ENCODE peak calls at places on chromosomes 2 and 18, in seven cellular contexts. X is naive thymus-derived CD8-positive, alpha-beta T cell; Q is fibroblast of the conjunctiva; I is activated effector memory CD4-positive, alpha-beta T cell treated with anti-CD3 and anti-CD28 coated beads, Interleukin-2, amount 50 U/mL, for 16 hours; R is left ventricle myocardium superior; U is T-helper 2 cell; A is AG20443. M is an unnamed sample.

GRCh38 chr2:60959501-60959900 is 58.0 kb upstream of the PEX13 start:
- DNase-seq in U (no peak), I (no peak), Q (no peak), X (no peak), A (no peak), R (no peak), M (no peak)

GRCh38 chr2:105861198-105861597 is 116.5 kb downstream of the NCK2 start:
- DNase-seq in U (no peak), R (no peak), Q (no peak), A (no peak), X (no peak), I (no peak), M (no peak)

GRCh38 chr2:158878003-158878402 is 82.9 kb downstream of the DAPL1 start:
- DNase-seq in Q (no peak), A (no peak), X (no peak), U (no peak), I (no peak), R (no peak), M (no peak)

GRCh38 chr2:199431748-199432213 is 26.0 kb downstream of the SATB2 start:
- DNase-seq in X (no peak), U (no peak), Q (no peak), R (no peak), A (no peak), I (no peak), M (no peak)

GRCh38 chr18:29087616-29088246 is 910.8 kb upstream of the CDH2 start:
- DNase-seq in I (no peak), U (no peak), X (no peak), A (no peak), Q (no peak), R (no peak), M (no peak)

GRCh38 chr2:72399879-72400278 is 252.2 kb upstream of the CYP26B1 start:
- DNase-seq in R (no peak), A (no peak), X (no peak), I (no peak), Q (no peak), U (no peak), M (no peak)

GRCh38 chr2:101545940-101546339 is 71.0 kb upstream of the RFX8 start:
- DNase-seq in A (no peak), X (no peak), I (no peak), U (no peak), R (no peak), Q (no peak), M (no peak)

GRCh38 chr18:11955299-11956029 is 25.8 kb upstream of the IMPA2 start:
- DNase-seq in A (peak; percentile 63), I (no peak), Q (peak; percentile 89), X (no peak), U (no peak), R (peak; percentile 44), M (no peak)

GRCh38 chr2:123811846-123812245 is 213.2 kb upstream of the CNTNAP5 start:
- DNase-seq in A (no peak), I (no peak), X (no peak), R (no peak), U (no peak), Q (no peak), M (no peak)

GRCh38 chr2:127535422-127535901 is at the start of gene MYO7B:
- DNase-seq in U (no peak), X (no peak), R (no peak), A (no peak), I (no peak), Q (no peak), M (no peak)

GRCh38 chr18:31268985-31269406 is 49.0 kb upstream of the DSG1 start:
- DNase-seq in I (no peak), A (no peak), U (no peak), R (no peak), Q (no peak), X (no peak), M (no peak)